ENCODE peak calls at places on chromosomes 5 and 9, in nine cellular contexts. I is heart left ventricle, E is mucosa of descending colon, W is fibroblast of mammary gland, H is astrocyte of the spinal cord, P is ovary, N is hepatocyte, L is fibroblast of lung, F is RWPE2. Q is an unnamed sample.

GRCh38 chr5:6540111-6540830 is 91.6 kb downstream of the UBE2QL1 start:
- DNase-seq in I (no peak), E (no peak), W (no peak), H (no peak), P (no peak), N (no peak), L (no peak), F (no peak), Q (no peak)

GRCh38 chr5:135883441-135883840 is 12.2 kb downstream of the IL9 start:
- DNase-seq in I (no peak), E (no peak), W (no peak), H (no peak), P (no peak), N (no peak), L (no peak), F (no peak), Q (no peak)

GRCh38 chr5:35363387-35363965 is 133.2 kb upstream of the PRLR start:
- DNase-seq in I (no peak), E (no peak), W (no peak), H (no peak), P (no peak), N (no peak), L (no peak), F (no peak), Q (no peak)

GRCh38 chr5:125497651-125498050 is 751.2 kb upstream of the ZNF608 start:
- DNase-seq in I (no peak), E (no peak), W (no peak), H (no peak), P (no peak), N (no peak), L (no peak), F (no peak), Q (no peak)

GRCh38 chr9:106883626-106884190 is 20.7 kb downstream of the ZNF462 start:
- DNase-seq in I (no peak), E (no peak), W (peak; percentile 29), H (peak; percentile 34), P (no peak), N (no peak), L (peak; percentile 66), F (no peak), Q (no peak)

GRCh38 chr5:127587246-127587917 is 61.5 kb upstream of the CTXN3 start:
- DNase-seq in I (no peak), E (no peak), W (no peak), H (no peak), P (no peak), N (no peak), L (no peak), F (no peak), Q (no peak)

GRCh38 chr5:56814963-56815656 is at the start of gene MAP3K1:
- DNase-seq in I (peak; percentile 83), E (peak; percentile 86), W (peak; percentile 48), H (peak; percentile 59), P (peak; percentile 74), N (peak; percentile 94), L (peak; percentile 60), F (peak; percentile 85), Q (peak; percentile 60)

GRCh38 chr9:2622361-2623045 is 916 bp downstream of the VLDLR start:
- DNase-seq in I (peak; percentile 35), E (peak; percentile 26), W (no peak), H (no peak), P (peak; percentile 41), N (peak; percentile 44), L (peak; percentile 27), F (no peak), Q (peak; percentile 64)

GRCh38 chr9:33161011-33161588 is 6.0 kb downstream of the B4GALT1 start:
- DNase-seq in I (peak; percentile 64), E (peak; percentile 59), W (peak; percentile 97), H (peak; percentile 98), P (peak; percentile 74), N (peak; percentile 88), L (peak; percentile 100), F (peak; percentile 93), Q (peak; percentile 96)

GRCh38 chr5:149576021-149576420 is 5.3 kb upstream of the ARHGEF37 start:
- DNase-seq in I (no peak), E (no peak), W (no peak), H (no peak), P (no peak), N (no peak), L (no peak), F (no peak), Q (no peak)

GRCh38 chr9:121217609-121218292 is 16.1 kb upstream of the RAB14 start:
- DNase-seq in I (no peak), E (no peak), W (peak; percentile 80), H (peak; percentile 39), P (no peak), N (no peak), L (peak; percentile 73), F (no peak), Q (peak; percentile 68)

DNA sequence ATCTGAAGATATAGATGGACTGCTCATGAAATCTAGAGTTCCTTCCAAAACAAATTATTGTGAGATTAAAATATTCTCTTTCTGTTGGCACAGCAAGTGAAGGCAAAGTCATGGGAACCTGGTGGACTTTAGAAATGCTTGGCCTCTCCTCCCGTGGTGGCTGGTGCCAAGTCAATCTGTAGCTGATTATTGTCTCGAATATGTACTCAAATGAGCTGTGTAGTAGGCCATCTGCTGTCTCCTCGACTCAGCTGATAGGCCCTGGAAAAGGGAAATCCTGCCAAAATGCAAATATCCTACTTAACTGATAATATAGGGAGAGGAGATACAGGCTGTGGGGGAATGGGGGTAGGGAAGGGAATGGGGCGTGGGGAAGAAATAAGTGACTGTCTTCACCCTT is 69.4 kb downstream of the DAPK1 start:
- DNase-seq in I (no peak), E (peak; percentile 44), W (peak; percentile 18), H (no peak), P (no peak), N (no peak), L (no peak), F (no peak), Q (no peak)
- H3K4me3 ChIP-seq in I (no peak overlapping the region), E (no peak overlapping the region), W (no peak overlapping the region), H (no peak overlapping the region), P (no peak overlapping the region), N (no peak overlapping the region), L (no peak overlapping the region), F (no peak overlapping the region), Q (no peak overlapping the region)

GRCh38 chr9:70802758-70803436 is 318.5 kb downstream of the TRPM3 start:
- DNase-seq in I (no peak), E (no peak), W (no peak), H (no peak), P (no peak), N (no peak), L (no peak), F (no peak), Q (no peak)
- TF ChIP-seq CTCF in I (no peak), E (no peak), W (no peak), H (no peak), P (no peak), N (no peak), L (no peak), F (no peak), Q (no peak)

DNA sequence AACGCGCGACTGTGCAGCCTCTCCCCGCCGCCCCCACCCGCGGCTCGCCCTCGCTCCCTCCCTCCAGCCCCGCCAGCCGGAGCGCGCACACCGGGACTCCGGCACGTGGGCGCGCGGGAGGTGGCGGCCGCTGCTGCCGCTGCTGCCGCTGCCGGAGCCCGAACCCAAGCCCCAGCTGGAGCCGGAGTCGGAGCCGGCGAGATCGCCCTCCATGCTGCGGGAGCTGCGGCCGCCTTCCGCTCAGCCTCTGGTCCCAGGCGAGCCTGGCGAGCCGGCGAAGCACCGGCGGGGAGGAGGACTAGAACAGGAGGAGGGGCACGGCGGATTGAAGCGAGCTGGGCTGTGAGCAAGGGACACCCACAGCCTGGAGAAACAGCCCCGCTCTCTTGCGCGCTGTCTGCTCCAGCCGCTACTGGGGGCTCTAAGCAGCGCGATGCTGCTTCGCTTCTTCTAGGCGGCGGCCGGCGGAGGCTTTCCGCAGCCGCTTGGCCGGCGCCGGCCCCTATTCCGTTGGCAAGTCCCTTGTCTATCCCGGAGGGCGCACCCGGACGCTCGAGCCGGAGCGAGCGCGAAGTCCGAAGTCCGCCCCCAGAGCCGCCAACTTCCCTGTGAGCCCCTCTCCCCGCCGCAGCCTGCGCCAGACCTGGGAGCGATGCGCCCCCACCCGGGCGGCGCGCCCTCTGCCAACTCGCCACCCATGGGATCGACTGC is 598.7 kb upstream of the SGCD start:
- DNase-seq in I (peak; percentile 64), E (peak; percentile 59), W (peak; percentile 28), H (peak; percentile 2), P (peak; percentile 59), N (peak; percentile 82), L (peak; percentile 64), F (peak; percentile 72), Q (peak; percentile 34)
- H3K4me3 ChIP-seq in I (peak overlapping the region; percentile 61), E (no peak overlapping the region), W (no peak overlapping the region), H (no peak overlapping the region), P (peak overlapping the region; percentile 19), N (peak overlapping the region; percentile 52), L (no peak overlapping the region), F (no peak overlapping the region), Q (peak overlapping the region; percentile 41)

GRCh38 chr9:135502168-135502872 is 1.8 kb downstream of the MRPS2 start:
- DNase-seq in I (no peak), E (no peak), W (no peak), H (no peak), P (no peak), N (no peak), L (no peak), F (peak; percentile 47), Q (no peak)

GRCh38 chr9:135501261-135502167 is 1.0 kb downstream of the MRPS2 start:
- DNase-seq in I (no peak), E (no peak), W (peak; percentile 58), H (peak; percentile 50), P (no peak), N (no peak), L (no peak), F (peak; percentile 36), Q (peak; percentile 59)

GRCh38 chr9:135500071-135500524 is 384 bp upstream of the MRPS2 start:
- DNase-seq in I (no peak), E (no peak), W (peak; percentile 47), H (no peak), P (no peak), N (no peak), L (no peak), F (no peak), Q (no peak)

GRCh38 chr9:135499326-135500070 is 984 bp upstream of the MRPS2 start:
- DNase-seq in I (peak; percentile 97), E (peak; percentile 96), W (peak; percentile 82), H (peak; percentile 82), P (peak; percentile 97), N (peak; percentile 96), L (peak; percentile 84), F (peak; percentile 88), Q (peak; percentile 95)

GRCh38 chr9:135500525-135501260 is at the start of gene MRPS2:
- DNase-seq in I (peak; percentile 90), E (peak; percentile 87), W (peak; percentile 77), H (peak; percentile 86), P (peak; percentile 81), N (peak; percentile 95), L (peak; percentile 86), F (peak; percentile 84), Q (peak; percentile 87)
- TF ChIP-seq CTCF in I (peak; percentile 85), E (peak; percentile 97), W (peak; percentile 43), H (peak; percentile 81), P (peak; percentile 91), N (peak; percentile 90), L (peak; percentile 61), F (peak; percentile 95), Q (peak; percentile 77)

GRCh38 chr9:93246111-93246510 is 62.2 kb downstream of the WNK2 start:
- DNase-seq in I (no peak), E (no peak), W (no peak), H (no peak), P (no peak), N (no peak), L (no peak), F (no peak), Q (no peak)
- H3K4me3 ChIP-seq in I (no peak overlapping the region), E (no peak overlapping the region), W (no peak overlapping the region), H (no peak overlapping the region), P (no peak overlapping the region), N (no peak overlapping the region), L (no peak overlapping the region), F (no peak overlapping the region), Q (no peak overlapping the region)

GRCh38 chr5:78627175-78627574 is 21.4 kb downstream of the LHFPL2 start:
- DNase-seq in I (no peak), E (no peak), W (peak; percentile 51), H (peak; percentile 58), P (no peak), N (no peak), L (peak; percentile 34), F (no peak), Q (peak; percentile 60)
- TF ChIP-seq CTCF in I (peak; percentile 25), E (no peak), W (peak; percentile 53), H (peak; percentile 61), P (no peak), N (peak; percentile 30), L (peak; percentile 49), F (peak; percentile 40), Q (peak; percentile 37)